ENCODE peak calls at places on chromosomes 3 and 15, in six cellular contexts. One of them, this sample, is unnamed.

GRCh38 chr3:163753033-163753432 is 1325.3 kb downstream of the SI start:
- DNase-seq in heart right ventricle: no peak
- DNase-seq in esophagus muscularis mucosa: no peak
- DNase-seq in adrenal gland: no peak
- DNase-seq in A673: no peak
- DNase-seq in Panc1: no peak
- DNase-seq in this sample: no peak

GRCh38 chr3:58049143-58049785 is 41.0 kb downstream of the FLNB start:
- DNase-seq in adrenal gland: peak; percentile 86
- DNase-seq in heart right ventricle: peak; percentile 77
- DNase-seq in A673: peak; percentile 56
- DNase-seq in esophagus muscularis mucosa: no peak
- DNase-seq in Panc1: peak; percentile 89
- DNase-seq in this sample: peak; percentile 49

GRCh38 chr15:26134152-26134551 is 271.0 kb upstream of the ATP10A start:
- DNase-seq in esophagus muscularis mucosa: no peak
- DNase-seq in Panc1: no peak
- DNase-seq in heart right ventricle: no peak
- DNase-seq in adrenal gland: no peak
- DNase-seq in A673: no peak
- DNase-seq in this sample: no peak

GRCh38 chr3:14256561-14257342 is 78.1 kb downstream of the LSM3 start:
- DNase-seq in heart right ventricle: no peak
- DNase-seq in A673: no peak
- DNase-seq in esophagus muscularis mucosa: no peak
- DNase-seq in adrenal gland: peak; percentile 76
- DNase-seq in Panc1: no peak
- DNase-seq in this sample: peak; percentile 33

GRCh38 chr15:34716111-34716510 is 38.7 kb downstream of the GJD2 start:
- DNase-seq in Panc1: no peak
- DNase-seq in adrenal gland: no peak
- DNase-seq in heart right ventricle: no peak
- DNase-seq in esophagus muscularis mucosa: no peak
- DNase-seq in A673: no peak
- DNase-seq in this sample: no peak

GRCh38 chr3:176631175-176631574 is 566.1 kb downstream of the TBL1XR1 start:
- DNase-seq in A673: no peak
- DNase-seq in esophagus muscularis mucosa: no peak
- DNase-seq in adrenal gland: no peak
- DNase-seq in Panc1: no peak
- DNase-seq in heart right ventricle: no peak
- DNase-seq in this sample: no peak

GRCh38 chr15:70099966-70100494 is 2.3 kb upstream of the TLE3 start:
- DNase-seq in esophagus muscularis mucosa: no peak
- DNase-seq in A673: peak; percentile 83
- DNase-seq in adrenal gland: peak; percentile 36
- DNase-seq in heart right ventricle: no peak
- DNase-seq in Panc1: no peak
- DNase-seq in this sample: no peak

GRCh38 chr15:62059108-62059817 is 984 bp downstream of the VPS13C start:
- DNase-seq in Panc1: no peak
- DNase-seq in esophagus muscularis mucosa: no peak
- DNase-seq in A673: peak; percentile 15
- DNase-seq in adrenal gland: no peak
- DNase-seq in heart right ventricle: no peak
- DNase-seq in this sample: no peak

GRCh38 chr3:48662753-48663488 is at the start of gene CELSR3:
- DNase-seq in heart right ventricle: peak; percentile 71
- DNase-seq in A673: peak; percentile 86
- DNase-seq in esophagus muscularis mucosa: no peak
- DNase-seq in adrenal gland: peak; percentile 87
- DNase-seq in Panc1: no peak
- DNase-seq in this sample: peak; percentile 86

GRCh38 chr3:149589332-149589731 is 68.5 kb downstream of the WWTR1 start:
- DNase-seq in heart right ventricle: no peak
- DNase-seq in esophagus muscularis mucosa: no peak
- DNase-seq in A673: peak; percentile 96
- DNase-seq in Panc1: no peak
- DNase-seq in adrenal gland: no peak
- DNase-seq in this sample: no peak

GRCh38 chr3:10273697-10274305 is 18.9 kb downstream of the GHRL start:
- DNase-seq in esophagus muscularis mucosa: no peak
- DNase-seq in adrenal gland: peak; percentile 45
- DNase-seq in A673: no peak
- DNase-seq in heart right ventricle: no peak
- DNase-seq in Panc1: no peak
- DNase-seq in this sample: no peak

GRCh38 chr3:13217736-13218540 is 144.7 kb upstream of the IQSEC1 start:
- DNase-seq in adrenal gland: no peak
- DNase-seq in heart right ventricle: no peak
- DNase-seq in esophagus muscularis mucosa: no peak
- DNase-seq in Panc1: peak; percentile 63
- DNase-seq in A673: no peak
- DNase-seq in this sample: no peak

GRCh38 chr3:146117406-146118285 is 43.3 kb downstream of the PLOD2 start:
- DNase-seq in adrenal gland: no peak
- DNase-seq in esophagus muscularis mucosa: no peak
- DNase-seq in heart right ventricle: no peak
- DNase-seq in A673: no peak
- DNase-seq in Panc1: no peak
- DNase-seq in this sample: no peak

GRCh38 chr3:117927831-117928230 is 1106.8 kb downstream of the IGSF11 start:
- DNase-seq in Panc1: no peak
- DNase-seq in adrenal gland: no peak
- DNase-seq in A673: peak; percentile 33
- DNase-seq in esophagus muscularis mucosa: no peak
- DNase-seq in heart right ventricle: no peak
- DNase-seq in this sample: no peak

GRCh38 chr3:115627180-115628074 is 4.1 kb downstream of the GAP43 start:
- DNase-seq in heart right ventricle: no peak
- DNase-seq in A673: peak; percentile 82
- DNase-seq in adrenal gland: no peak
- DNase-seq in Panc1: no peak
- DNase-seq in esophagus muscularis mucosa: no peak
- DNase-seq in this sample: no peak

GRCh38 chr15:78399081-78399480 is 38.9 kb upstream of the IREB2 start:
- DNase-seq in A673: peak; percentile 25
- DNase-seq in Panc1: no peak
- DNase-seq in adrenal gland: no peak
- DNase-seq in esophagus muscularis mucosa: no peak
- DNase-seq in heart right ventricle: no peak
- DNase-seq in this sample: no peak

GRCh38 chr3:76949462-76949861 is 90.4 kb upstream of the ROBO2 start:
- DNase-seq in heart right ventricle: no peak
- DNase-seq in esophagus muscularis mucosa: no peak
- DNase-seq in adrenal gland: no peak
- DNase-seq in Panc1: peak; percentile 35
- DNase-seq in A673: no peak
- DNase-seq in this sample: no peak

GRCh38 chr15:90582553-90582952 is 52.8 kb downstream of the CRTC3 start:
- DNase-seq in Panc1: no peak
- DNase-seq in adrenal gland: no peak
- DNase-seq in heart right ventricle: no peak
- DNase-seq in esophagus muscularis mucosa: no peak
- DNase-seq in A673: peak; percentile 77
- DNase-seq in this sample: no peak

GRCh38 chr3:58034738-58035511 is 26.7 kb downstream of the FLNB start:
- DNase-seq in Panc1: no peak
- DNase-seq in heart right ventricle: no peak
- DNase-seq in A673: no peak
- DNase-seq in esophagus muscularis mucosa: no peak
- DNase-seq in adrenal gland: no peak
- DNase-seq in this sample: no peak

GRCh38 chr3:172522871-172523818 is at the start of gene TNFSF10:
- DNase-seq in A673: no peak
- DNase-seq in adrenal gland: peak; percentile 87
- DNase-seq in esophagus muscularis mucosa: peak; percentile 94
- DNase-seq in Panc1: no peak
- DNase-seq in heart right ventricle: peak; percentile 80
- DNase-seq in this sample: no peak

GRCh38 chr3:2096196-2096595 is 2.5 kb upstream of the CNTN4 start:
- DNase-seq in heart right ventricle: no peak
- DNase-seq in adrenal gland: no peak
- DNase-seq in A673: peak; percentile 19
- DNase-seq in Panc1: no peak
- DNase-seq in esophagus muscularis mucosa: no peak
- DNase-seq in this sample: peak; percentile 6

GRCh38 chr15:78944669-78945407 is at the start of gene CTSH:
- DNase-seq in esophagus muscularis mucosa: no peak
- DNase-seq in A673: peak; percentile 56
- DNase-seq in Panc1: no peak
- DNase-seq in heart right ventricle: peak; percentile 79
- DNase-seq in adrenal gland: peak; percentile 82
- DNase-seq in this sample: peak; percentile 94

GRCh38 chr3:177169936-177170722 is 27.2 kb downstream of the TBL1XR1 start:
- DNase-seq in A673: no peak
- DNase-seq in Panc1: no peak
- DNase-seq in adrenal gland: no peak
- DNase-seq in heart right ventricle: no peak
- DNase-seq in esophagus muscularis mucosa: no peak
- DNase-seq in this sample: no peak

GRCh38 chr3:179716811-179717210 is 64.0 kb downstream of the USP13 start:
- DNase-seq in adrenal gland: no peak
- DNase-seq in heart right ventricle: no peak
- DNase-seq in A673: no peak
- DNase-seq in Panc1: no peak
- DNase-seq in esophagus muscularis mucosa: no peak
- DNase-seq in this sample: no peak

GRCh38 chr15:63156086-63156707 is 1.1 kb downstream of the RPS27L start:
- DNase-seq in Panc1: no peak
- DNase-seq in adrenal gland: no peak
- DNase-seq in esophagus muscularis mucosa: no peak
- DNase-seq in heart right ventricle: no peak
- DNase-seq in A673: no peak
- DNase-seq in this sample: no peak
- TF ChIP-seq CTCF in Panc1: no peak
- TF ChIP-seq CTCF in adrenal gland: no peak
- TF ChIP-seq CTCF in esophagus muscularis mucosa: no peak
- TF ChIP-seq CTCF in heart right ventricle: no peak
- TF ChIP-seq CTCF in A673: no peak
- TF ChIP-seq CTCF in this sample: no peak

GRCh38 chr15:64690578-64691296 is 84.7 kb downstream of the RBPMS2 start:
- DNase-seq in esophagus muscularis mucosa: no peak
- DNase-seq in heart right ventricle: no peak
- DNase-seq in Panc1: no peak
- DNase-seq in adrenal gland: no peak
- DNase-seq in A673: no peak
- DNase-seq in this sample: no peak
- TF ChIP-seq CTCF in esophagus muscularis mucosa: no peak
- TF ChIP-seq CTCF in heart right ventricle: no peak
- TF ChIP-seq CTCF in Panc1: peak; percentile 30
- TF ChIP-seq CTCF in adrenal gland: no peak
- TF ChIP-seq CTCF in A673: peak; percentile 27
- TF ChIP-seq CTCF in this sample: no peak

GRCh38 chr15:40722354-40722753 is 27.4 kb downstream of the RAD51 start:
- DNase-seq in heart right ventricle: no peak
- DNase-seq in A673: no peak
- DNase-seq in esophagus muscularis mucosa: no peak
- DNase-seq in adrenal gland: no peak
- DNase-seq in Panc1: no peak
- DNase-seq in this sample: no peak
- TF ChIP-seq CTCF in heart right ventricle: no peak
- TF ChIP-seq CTCF in A673: no peak
- TF ChIP-seq CTCF in esophagus muscularis mucosa: no peak
- TF ChIP-seq CTCF in adrenal gland: no peak
- TF ChIP-seq CTCF in Panc1: no peak
- TF ChIP-seq CTCF in this sample: no peak

GRCh38 chr3:140276698-140277097 is 341.7 kb downstream of the CLSTN2 start:
- DNase-seq in esophagus muscularis mucosa: peak; percentile 80
- DNase-seq in heart right ventricle: no peak
- DNase-seq in Panc1: peak; percentile 8
- DNase-seq in A673: peak; percentile 17
- DNase-seq in adrenal gland: peak; percentile 35
- DNase-seq in this sample: no peak
- TF ChIP-seq CTCF in esophagus muscularis mucosa: no peak
- TF ChIP-seq CTCF in heart right ventricle: peak; percentile 28
- TF ChIP-seq CTCF in Panc1: peak; percentile 56
- TF ChIP-seq CTCF in A673: peak; percentile 39
- TF ChIP-seq CTCF in adrenal gland: no peak
- TF ChIP-seq CTCF in this sample: peak; percentile 36

DNA sequence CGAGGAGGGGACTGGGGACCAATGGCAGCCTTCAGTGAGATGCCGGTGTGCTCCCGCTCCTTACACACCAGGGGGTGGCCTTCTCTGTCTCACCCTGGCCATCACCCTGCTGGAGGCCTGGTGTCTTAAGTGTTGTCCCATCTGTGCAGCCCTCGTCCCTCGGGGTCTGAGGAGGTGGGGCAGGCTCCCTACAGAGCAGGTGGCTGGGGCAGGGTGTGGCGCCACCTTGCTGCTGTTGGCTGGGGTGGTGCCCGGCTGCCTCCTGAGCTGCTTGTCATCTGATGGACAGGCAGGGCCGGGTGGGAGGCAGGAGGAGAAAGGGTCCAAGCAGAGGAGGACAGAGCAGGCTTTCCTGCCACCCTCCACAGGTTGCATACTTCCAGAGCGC is 25.9 kb downstream of the PTPN23 start:
- DNase-seq in A673: no peak
- DNase-seq in esophagus muscularis mucosa: no peak
- DNase-seq in adrenal gland: no peak
- DNase-seq in heart right ventricle: no peak
- DNase-seq in Panc1: no peak
- DNase-seq in this sample: no peak
- TF ChIP-seq CTCF in A673: no peak
- TF ChIP-seq CTCF in esophagus muscularis mucosa: no peak
- TF ChIP-seq CTCF in adrenal gland: no peak
- TF ChIP-seq CTCF in heart right ventricle: peak; percentile 9
- TF ChIP-seq CTCF in Panc1: no peak
- TF ChIP-seq CTCF in this sample: no peak

GRCh38 chr3:45123841-45124269 is 22.3 kb downstream of the CDCP1 start:
- DNase-seq in esophagus muscularis mucosa: no peak
- DNase-seq in Panc1: peak; percentile 92
- DNase-seq in heart right ventricle: no peak
- DNase-seq in A673: no peak
- DNase-seq in adrenal gland: no peak
- DNase-seq in this sample: no peak

GRCh38 chr3:45124956-45125355 is 21.2 kb downstream of the CDCP1 start:
- DNase-seq in adrenal gland: no peak
- DNase-seq in heart right ventricle: no peak
- DNase-seq in esophagus muscularis mucosa: no peak
- DNase-seq in A673: no peak
- DNase-seq in Panc1: no peak
- DNase-seq in this sample: no peak

GRCh38 chr3:45120615-45121158 is 25.5 kb downstream of the CDCP1 start:
- DNase-seq in esophagus muscularis mucosa: no peak
- DNase-seq in adrenal gland: no peak
- DNase-seq in A673: no peak
- DNase-seq in Panc1: no peak
- DNase-seq in heart right ventricle: no peak
- DNase-seq in this sample: no peak

GRCh38 chr3:45124379-45124778 is 21.8 kb downstream of the CDCP1 start:
- DNase-seq in Panc1: peak; percentile 71
- DNase-seq in A673: no peak
- DNase-seq in adrenal gland: no peak
- DNase-seq in esophagus muscularis mucosa: no peak
- DNase-seq in heart right ventricle: no peak
- DNase-seq in this sample: no peak

DNA sequence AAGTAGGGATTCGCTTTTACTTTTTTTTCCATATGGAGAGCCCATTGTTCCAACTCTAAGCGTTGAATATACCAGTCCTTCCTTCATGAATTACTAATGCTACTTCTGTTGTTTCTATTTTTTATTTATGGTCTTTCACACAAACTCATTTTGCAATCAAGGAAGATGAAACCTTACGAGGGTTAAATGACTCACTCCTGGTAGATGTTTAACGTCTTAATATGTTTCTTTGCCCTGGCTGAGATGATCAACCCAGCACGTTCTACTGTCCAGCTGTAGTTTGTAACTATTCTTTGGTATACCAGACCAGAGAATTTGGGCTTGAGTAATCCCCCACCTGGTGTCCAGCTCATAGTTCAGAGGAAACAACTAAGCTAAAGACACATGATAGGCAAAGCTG is 23.1 kb downstream of the CDCP1 start:
- DNase-seq in esophagus muscularis mucosa: no peak
- DNase-seq in A673: no peak
- DNase-seq in heart right ventricle: no peak
- DNase-seq in Panc1: peak; percentile 86
- DNase-seq in adrenal gland: no peak
- DNase-seq in this sample: no peak
- TF ChIP-seq CTCF in esophagus muscularis mucosa: no peak
- TF ChIP-seq CTCF in A673: no peak
- TF ChIP-seq CTCF in heart right ventricle: no peak
- TF ChIP-seq CTCF in Panc1: no peak
- TF ChIP-seq CTCF in adrenal gland: no peak
- TF ChIP-seq CTCF in this sample: no peak

This sample was measured in nephron progenitor cell.